ENCODE peak calls at places on chromosome 7, in six cellular contexts. One of them, this sample, is unnamed.

GRCh38 chr7:63117-63480 is 129.3 kb upstream of the FAM20C start:
- DNase-seq in IMR-90: no peak
- DNase-seq in neuronal stem cell: no peak
- DNase-seq in H9: no peak
- DNase-seq in H1: no peak
- DNase-seq in trophoblast cell: no peak
- DNase-seq in this sample: no peak

GRCh38 chr7:12297709-12298108 is 86.6 kb downstream of the TMEM106B start:
- DNase-seq in IMR-90: no peak
- DNase-seq in neuronal stem cell: no peak
- DNase-seq in H9: no peak
- DNase-seq in H1: no peak
- DNase-seq in trophoblast cell: peak
- DNase-seq in this sample: no peak

GRCh38 chr7:132077986-132078385 is 498.3 kb downstream of the PLXNA4 start:
- DNase-seq in IMR-90: peak
- DNase-seq in neuronal stem cell: no peak
- DNase-seq in H9: no peak
- DNase-seq in H1: no peak
- DNase-seq in trophoblast cell: no peak
- DNase-seq in this sample: peak

GRCh38 chr7:30816291-30817059 is 45.3 kb downstream of the MINDY4 start:
- DNase-seq in IMR-90: no peak
- DNase-seq in neuronal stem cell: no peak
- DNase-seq in H9: no peak
- DNase-seq in H1: peak
- DNase-seq in trophoblast cell: no peak
- DNase-seq in this sample: no peak

GRCh38 chr7:139739863-139740597 is 37.8 kb downstream of the HIPK2 start:
- DNase-seq in IMR-90: no peak
- DNase-seq in neuronal stem cell: no peak
- DNase-seq in H9: no peak
- DNase-seq in H1: no peak
- DNase-seq in trophoblast cell: no peak
- DNase-seq in this sample: no peak

GRCh38 chr7:70673833-70674232 is 458.1 kb upstream of the GALNT17 start:
- DNase-seq in IMR-90: no peak
- DNase-seq in neuronal stem cell: no peak
- DNase-seq in H9: no peak
- DNase-seq in H1: no peak
- DNase-seq in trophoblast cell: no peak
- DNase-seq in this sample: no peak

GRCh38 chr7:131109757-131110293 is 217.9 kb upstream of the MKLN1 start:
- DNase-seq in IMR-90: peak
- DNase-seq in neuronal stem cell: peak
- DNase-seq in H9: peak
- DNase-seq in H1: peak
- DNase-seq in trophoblast cell: peak
- DNase-seq in this sample: peak

GRCh38 chr7:9071160-9071762 is 637.9 kb downstream of the NXPH1 start:
- DNase-seq in IMR-90: no peak
- DNase-seq in neuronal stem cell: no peak
- DNase-seq in H9: no peak
- DNase-seq in H1: no peak
- DNase-seq in trophoblast cell: no peak
- DNase-seq in this sample: no peak

GRCh38 chr7:89796481-89796880 is 357.8 kb upstream of the STEAP1 start:
- DNase-seq in IMR-90: no peak
- DNase-seq in neuronal stem cell: no peak
- DNase-seq in H9: no peak
- DNase-seq in H1: no peak
- DNase-seq in trophoblast cell: no peak
- DNase-seq in this sample: no peak

GRCh38 chr7:128745706-128746105 is 6.5 kb downstream of the CALU start:
- DNase-seq in IMR-90: no peak
- DNase-seq in neuronal stem cell: no peak
- DNase-seq in H9: no peak
- DNase-seq in H1: no peak
- DNase-seq in trophoblast cell: no peak
- DNase-seq in this sample: no peak

GRCh38 chr7:128752251-128752650 is 13.1 kb downstream of the CALU start:
- DNase-seq in IMR-90: no peak
- DNase-seq in neuronal stem cell: no peak
- DNase-seq in H9: no peak
- DNase-seq in H1: no peak
- DNase-seq in trophoblast cell: no peak
- DNase-seq in this sample: no peak

GRCh38 chr7:128744366-128744905 is 5.3 kb downstream of the CALU start:
- DNase-seq in IMR-90: no peak
- DNase-seq in neuronal stem cell: no peak
- DNase-seq in H9: no peak
- DNase-seq in H1: no peak
- DNase-seq in trophoblast cell: no peak
- DNase-seq in this sample: no peak

GRCh38 chr7:128743112-128743772 is 4.1 kb downstream of the CALU start:
- DNase-seq in IMR-90: no peak
- DNase-seq in neuronal stem cell: no peak
- DNase-seq in H9: no peak
- DNase-seq in H1: no peak
- DNase-seq in trophoblast cell: peak
- DNase-seq in this sample: peak

DNA sequence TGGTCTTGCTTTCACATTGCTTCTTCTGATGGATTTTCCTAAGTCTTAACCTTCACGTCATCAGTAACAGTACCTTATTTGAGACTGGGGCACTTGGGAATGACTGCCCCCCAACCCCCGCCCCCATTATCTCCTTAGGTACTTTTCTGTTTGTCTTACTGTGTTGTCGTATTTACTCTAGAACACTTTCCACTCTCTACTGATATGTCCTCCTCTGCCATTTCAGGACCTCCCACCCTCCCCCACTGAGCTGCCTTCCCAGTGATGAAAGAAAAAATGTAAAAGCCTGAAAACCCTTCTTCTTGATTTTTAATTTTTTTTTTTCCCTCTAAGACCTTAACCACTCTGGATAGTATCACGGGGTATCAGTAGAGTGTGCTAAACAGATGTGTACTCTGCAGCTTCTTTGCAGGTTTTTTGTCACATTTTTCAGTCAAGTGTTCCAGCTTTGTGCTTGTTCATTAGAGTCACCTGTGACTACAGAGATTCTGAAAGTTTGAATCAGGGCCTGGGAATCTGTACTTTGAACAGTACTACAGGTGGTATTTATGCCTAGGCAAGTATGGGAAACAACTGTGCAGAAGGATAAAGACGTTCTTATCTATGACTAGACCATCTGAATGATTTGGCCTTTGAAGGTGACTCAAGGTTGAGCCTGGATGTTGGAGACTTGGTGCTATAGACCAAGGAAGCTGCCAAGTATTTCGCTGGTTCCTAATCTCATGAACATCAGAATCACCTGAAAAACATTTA is 8.3 kb downstream of the CALU start:
- DNase-seq in IMR-90: no peak
- DNase-seq in neuronal stem cell: no peak
- DNase-seq in H9: no peak
- DNase-seq in H1: no peak
- DNase-seq in trophoblast cell: peak
- DNase-seq in this sample: no peak
- H4K91ac ChIP-seq in IMR-90: no peak
- H4K91ac ChIP-seq in neuronal stem cell: no peak
- H4K91ac ChIP-seq in H9: no peak
- H4K91ac ChIP-seq in H1: no peak
- H4K91ac ChIP-seq in trophoblast cell: no peak
- H4K91ac ChIP-seq in this sample: no peak

DNA sequence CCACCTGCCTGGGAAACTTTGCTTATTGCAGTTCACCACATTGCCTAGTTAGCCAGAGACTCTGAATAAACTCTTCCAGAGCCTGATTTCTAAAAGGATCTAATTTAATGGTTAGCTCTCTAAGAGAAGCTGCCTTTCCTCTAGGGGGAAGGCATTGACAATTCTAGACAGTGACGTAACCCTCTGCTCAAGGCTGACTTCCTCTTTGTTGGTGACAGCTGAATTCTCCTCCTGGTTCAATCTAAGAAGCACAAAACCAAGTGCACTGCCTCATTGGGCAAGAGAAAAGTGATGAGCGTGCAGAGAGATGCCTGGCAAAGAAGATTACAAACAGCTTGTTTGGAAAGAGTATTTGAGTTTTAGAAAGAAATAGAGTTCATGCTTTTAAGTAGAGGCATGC is 102.7 kb downstream of the MACC1 start:
- DNase-seq in IMR-90: no peak
- DNase-seq in neuronal stem cell: peak
- DNase-seq in H9: no peak
- DNase-seq in H1: no peak
- DNase-seq in trophoblast cell: peak
- DNase-seq in this sample: peak
- H2AFZ ChIP-seq in IMR-90: no peak
- H2AFZ ChIP-seq in neuronal stem cell: peak
- H2AFZ ChIP-seq in H9: no peak
- H2AFZ ChIP-seq in H1: no peak
- H2AFZ ChIP-seq in trophoblast cell: no peak
- H2AFZ ChIP-seq in this sample: no peak

GRCh38 chr7:135958173-135958572 is 19.0 kb downstream of the MTPN start:
- DNase-seq in IMR-90: no peak
- DNase-seq in neuronal stem cell: no peak
- DNase-seq in H9: no peak
- DNase-seq in H1: no peak
- DNase-seq in trophoblast cell: no peak
- DNase-seq in this sample: no peak

GRCh38 chr7:135960709-135961451 is 16.3 kb downstream of the MTPN start:
- DNase-seq in IMR-90: peak
- DNase-seq in neuronal stem cell: no peak
- DNase-seq in H9: no peak
- DNase-seq in H1: no peak
- DNase-seq in trophoblast cell: no peak
- DNase-seq in this sample: no peak

GRCh38 chr7:135959655-135960363 is 17.4 kb downstream of the MTPN start:
- DNase-seq in IMR-90: no peak
- DNase-seq in neuronal stem cell: no peak
- DNase-seq in H9: no peak
- DNase-seq in H1: no peak
- DNase-seq in trophoblast cell: no peak
- DNase-seq in this sample: no peak

GRCh38 chr7:135956393-135956792 is 20.8 kb downstream of the MTPN start:
- DNase-seq in IMR-90: no peak
- DNase-seq in neuronal stem cell: no peak
- DNase-seq in H9: no peak
- DNase-seq in H1: no peak
- DNase-seq in trophoblast cell: no peak
- DNase-seq in this sample: no peak

GRCh38 chr7:135957627-135958026 is 19.5 kb downstream of the MTPN start:
- DNase-seq in IMR-90: no peak
- DNase-seq in neuronal stem cell: no peak
- DNase-seq in H9: no peak
- DNase-seq in H1: no peak
- DNase-seq in trophoblast cell: no peak
- DNase-seq in this sample: no peak
- H4K8ac ChIP-seq in IMR-90: no peak
- H4K8ac ChIP-seq in neuronal stem cell: no peak
- H4K8ac ChIP-seq in H9: no peak
- H4K8ac ChIP-seq in H1: no peak
- H4K8ac ChIP-seq in trophoblast cell: no peak
- H4K8ac ChIP-seq in this sample: no peak

GRCh38 chr7:94436700-94437099 is 42.0 kb downstream of the COL1A2 start:
- DNase-seq in IMR-90: no peak
- DNase-seq in neuronal stem cell: no peak
- DNase-seq in H9: no peak
- DNase-seq in H1: no peak
- DNase-seq in trophoblast cell: no peak
- DNase-seq in this sample: no peak
- H4K91ac ChIP-seq in IMR-90: no peak
- H4K91ac ChIP-seq in neuronal stem cell: no peak
- H4K91ac ChIP-seq in H9: no peak
- H4K91ac ChIP-seq in H1: no peak
- H4K91ac ChIP-seq in trophoblast cell: no peak
- H4K91ac ChIP-seq in this sample: no peak

GRCh38 chr7:44581426-44581906 is 565 bp downstream of the TMED4 start:
- DNase-seq in IMR-90: no peak
- DNase-seq in neuronal stem cell: no peak
- DNase-seq in H9: no peak
- DNase-seq in H1: no peak
- DNase-seq in trophoblast cell: peak
- DNase-seq in this sample: no peak

GRCh38 chr7:44580945-44581344 is 1.1 kb downstream of the TMED4 start:
- DNase-seq in IMR-90: no peak
- DNase-seq in neuronal stem cell: no peak
- DNase-seq in H9: no peak
- DNase-seq in H1: no peak
- DNase-seq in trophoblast cell: peak
- DNase-seq in this sample: no peak

GRCh38 chr7:44581907-44582603 is at the start of gene TMED4:
- DNase-seq in IMR-90: peak
- DNase-seq in neuronal stem cell: peak
- DNase-seq in H9: peak
- DNase-seq in H1: peak
- DNase-seq in trophoblast cell: peak
- DNase-seq in this sample: peak

GRCh38 chr7:44587843-44588711 is 6.0 kb upstream of the TMED4 start:
- DNase-seq in IMR-90: peak
- DNase-seq in neuronal stem cell: no peak
- DNase-seq in H9: no peak
- DNase-seq in H1: no peak
- DNase-seq in trophoblast cell: peak
- DNase-seq in this sample: peak

DNA sequence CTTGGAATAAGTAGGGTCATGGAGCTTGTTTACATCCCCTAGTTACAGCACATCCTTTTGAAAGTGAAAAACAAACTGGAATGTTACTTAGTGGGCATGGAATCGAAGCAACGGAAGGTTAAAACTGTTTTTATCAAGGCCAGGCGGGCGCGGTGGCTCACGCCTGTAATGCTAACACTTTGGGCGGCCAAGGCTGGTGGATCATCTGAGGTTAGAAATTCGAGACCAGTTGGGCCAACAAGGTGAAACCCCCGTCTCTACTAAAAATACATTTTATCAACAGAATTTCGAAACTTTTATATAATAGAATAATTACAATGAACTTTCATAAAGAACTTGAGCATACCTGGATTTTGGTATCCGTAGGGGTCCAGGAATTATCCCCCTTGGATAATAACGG is 1.1 kb upstream of the TMED4 start:
- DNase-seq in IMR-90: no peak
- DNase-seq in neuronal stem cell: no peak
- DNase-seq in H9: no peak
- DNase-seq in H1: no peak
- DNase-seq in trophoblast cell: no peak
- DNase-seq in this sample: no peak
- H2AFZ ChIP-seq in IMR-90: no peak
- H2AFZ ChIP-seq in neuronal stem cell: peak
- H2AFZ ChIP-seq in H9: no peak
- H2AFZ ChIP-seq in H1: peak
- H2AFZ ChIP-seq in trophoblast cell: peak
- H2AFZ ChIP-seq in this sample: peak

GRCh38 chr7:54933610-54934009 is 85.2 kb upstream of the EGFR start:
- DNase-seq in IMR-90: no peak
- DNase-seq in neuronal stem cell: no peak
- DNase-seq in H9: no peak
- DNase-seq in H1: no peak
- DNase-seq in trophoblast cell: no peak
- DNase-seq in this sample: no peak
- H4K8ac ChIP-seq in IMR-90: peak
- H4K8ac ChIP-seq in neuronal stem cell: no peak
- H4K8ac ChIP-seq in H9: no peak
- H4K8ac ChIP-seq in H1: no peak
- H4K8ac ChIP-seq in trophoblast cell: no peak
- H4K8ac ChIP-seq in this sample: no peak

GRCh38 chr7:159064816-159065130 is 79.9 kb downstream of the VIPR2 start:
- DNase-seq in IMR-90: no peak
- DNase-seq in neuronal stem cell: no peak
- DNase-seq in H9: no peak
- DNase-seq in H1: no peak
- DNase-seq in trophoblast cell: no peak
- DNase-seq in this sample: no peak
- H4K91ac ChIP-seq in IMR-90: no peak
- H4K91ac ChIP-seq in neuronal stem cell: no peak
- H4K91ac ChIP-seq in H9: no peak
- H4K91ac ChIP-seq in H1: no peak
- H4K91ac ChIP-seq in trophoblast cell: no peak
- H4K91ac ChIP-seq in this sample: no peak